ENCODE peak calls at places on chromosomes 7 and 10, in eight cellular contexts. I, W, R, L, C, D, J and F are unnamed samples.

GRCh38 chr10:110959379-110960332 is 40.3 kb downstream of the SHOC2 start:
- DNase-seq in W (no peak), J (no peak), L (no peak), I (no peak), D (no peak), C (no peak), R (no peak), F (no peak)

GRCh38 chr10:131760416-131761166 is 140.2 kb upstream of the PPP2R2D start:
- DNase-seq in L (no peak), D (peak), C (no peak), W (no peak), I (no peak), J (no peak), R (no peak), F (no peak)

GRCh38 chr7:18593602-18594279 is 98.2 kb downstream of the HDAC9 start:
- DNase-seq in R (no peak), I (no peak), J (no peak), C (no peak), L (no peak), D (no peak), W (no peak), F (no peak)

GRCh38 chr7:116633131-116633988 is 38.6 kb upstream of the MET start:
- DNase-seq in D (no peak), J (no peak), L (no peak), R (no peak), C (no peak), I (no peak), W (no peak), F (no peak)

GRCh38 chr7:47782022-47782421 is 166.2 kb downstream of the PKD1L1 start:
- DNase-seq in L (no peak), I (no peak), R (no peak), W (no peak), C (no peak), J (no peak), D (no peak), F (no peak)

GRCh38 chr10:110501142-110501937 is 3.6 kb downstream of the DUSP5 start:
- DNase-seq in J (peak), R (peak), D (no peak), I (no peak), C (peak), W (peak), L (peak), F (no peak)

GRCh38 chr7:66227808-66228207 is 22.7 kb downstream of the TPST1 start:
- DNase-seq in I (no peak), L (no peak), D (no peak), W (no peak), J (no peak), R (no peak), C (no peak), F (no peak)

GRCh38 chr7:17207220-17207619 is 91.2 kb upstream of the AHR start:
- DNase-seq in W (no peak), D (no peak), L (peak), J (no peak), R (no peak), C (no peak), I (no peak), F (no peak)

GRCh38 chr7:149370790-149371189 is 90.1 kb downstream of the ZNF777 start:
- DNase-seq in R (no peak), I (no peak), D (no peak), L (no peak), C (no peak), W (no peak), J (no peak), F (no peak)

GRCh38 chr10:50618624-50619023 is 5.1 kb downstream of the SGMS1 start:
- DNase-seq in R (no peak), D (no peak), I (no peak), L (no peak), C (no peak), J (no peak), W (no peak), F (no peak)

GRCh38 chr7:38276096-38276857 is 2.8 kb upstream of the TARP start:
- DNase-seq in I (no peak), J (no peak), W (no peak), R (no peak), L (no peak), D (no peak), C (no peak), F (no peak)

GRCh38 chr7:112745635-112746034 is 44.6 kb downstream of the TMEM168 start:
- DNase-seq in W (no peak), L (no peak), R (no peak), C (no peak), I (no peak), D (no peak), J (no peak), F (no peak)

GRCh38 chr10:79442171-79443040 is 3.0 kb downstream of the ZCCHC24 start:
- DNase-seq in R (no peak), J (no peak), D (no peak), C (peak), L (no peak), I (no peak), W (no peak), F (no peak)

GRCh38 chr7:45574521-45575500 is 643 bp downstream of the ADCY1 start:
- DNase-seq in I (no peak), J (no peak), R (no peak), L (peak), D (no peak), C (no peak), W (no peak), F (no peak)